ENCODE peak calls at places on chromosomes 11 and 22, in seven cellular contexts. R is neural progenitor cell; I is naive thymus-derived CD4-positive, alpha-beta T cell; B is NT2/D1; N is stomach; K is lung; G is fibroblast of lung. U is an unnamed sample.
A peak's percentile ranks its signal among the peaks of the same experiment; 100 is the strongest.

GRCh38 chr11:67538306-67538705 is 15.1 kb upstream of the CABP2 start:
- DNase-seq in R (no peak), I (no peak), B (no peak), N (no peak), K (no peak), G (no peak), U (no peak)

GRCh38 chr11:24509114-24509513 is 12.3 kb downstream of the LUZP2 start:
- DNase-seq in R (no peak), I (no peak), B (no peak), N (no peak), K (no peak), G (peak; percentile 37), U (no peak)

GRCh38 chr11:23564370-23564769 is 704.1 kb upstream of the CCDC179 start:
- DNase-seq in R (no peak), I (no peak), B (no peak), N (no peak), K (no peak), G (no peak), U (no peak)

GRCh38 chr11:110429614-110430266 is at the start of gene FDX1:
- DNase-seq in R (peak; percentile 96), I (peak; percentile 86), B (peak; percentile 81), N (peak; percentile 83), K (peak; percentile 82), G (peak; percentile 76), U (peak; percentile 89)

GRCh38 chr22:50139843-50140415 is 30.6 kb upstream of the PANX2 start:
- DNase-seq in R (no peak), I (no peak), B (no peak), N (no peak), K (no peak), G (no peak), U (no peak)

GRCh38 chr11:14537134-14537599 is 17.0 kb upstream of the PSMA1 start:
- DNase-seq in R (peak; percentile 50), I (peak; percentile 71), B (no peak), N (no peak), K (no peak), G (peak; percentile 55), U (peak; percentile 47)

GRCh38 chr11:105975128-105975527 is 46.9 kb downstream of the MSANTD4 start:
- DNase-seq in R (no peak), I (no peak), B (no peak), N (no peak), K (no peak), G (peak; percentile 38), U (no peak)

GRCh38 chr22:40235418-40235817 is 57.7 kb downstream of the TNRC6B start:
- DNase-seq in R (no peak), I (no peak), B (no peak), N (no peak), K (no peak), G (no peak), U (no peak)

GRCh38 chr22:50674606-50675552 is 2.3 kb downstream of the SHANK3 start:
- DNase-seq in R (peak; percentile 86), I (peak; percentile 26), B (peak; percentile 56), N (peak; percentile 71), K (peak; percentile 63), G (no peak), U (no peak)

GRCh38 chr11:82680252-82680651 is 53.4 kb downstream of the FAM181B start:
- DNase-seq in R (no peak), I (no peak), B (no peak), N (no peak), K (no peak), G (no peak), U (no peak)

GRCh38 chr11:58813693-58814092 is 30.8 kb downstream of the GLYATL2 start:
- DNase-seq in R (peak; percentile 15), I (no peak), B (no peak), N (no peak), K (no peak), G (no peak), U (no peak)

GRCh38 chr11:41245704-41246398 is 213.6 kb downstream of the LRRC4C start:
- DNase-seq in R (peak; percentile 11), I (no peak), B (no peak), N (no peak), K (no peak), G (no peak), U (peak; percentile 32)

GRCh38 chr11:27718853-27719574 is 18.8 kb upstream of the BDNF start:
- DNase-seq in R (peak; percentile 91), I (no peak), B (peak; percentile 66), N (no peak), K (no peak), G (peak; percentile 51), U (peak; percentile 78)

GRCh38 chr11:72758304-72758689 is 6.1 kb upstream of the ARAP1 start:
- DNase-seq in R (no peak), I (no peak), B (no peak), N (no peak), K (no peak), G (peak; percentile 73), U (no peak)

GRCh38 chr22:39471421-39472141 is 14.8 kb downstream of the MGAT3 start:
- DNase-seq in R (peak; percentile 36), I (no peak), B (no peak), N (no peak), K (peak; percentile 48), G (no peak), U (no peak)

GRCh38 chr11:86740628-86741488 is 59.5 kb upstream of the PRSS23 start:
- DNase-seq in R (peak; percentile 11), I (no peak), B (peak; percentile 84), N (no peak), K (peak; percentile 62), G (peak; percentile 98), U (peak; percentile 77)
- H3K4me1 ChIP-seq in R (peaks cover 14% of the 10 kb centered on the region), I (no peaks in the 10 kb centered on the region), B (peaks cover 11% of the 10 kb centered on the region), N (peaks cover 36% of the 10 kb centered on the region), K (peaks cover 14% of the 10 kb centered on the region), G (peaks cover 57% of the 10 kb centered on the region), U (peaks cover 21% of the 10 kb centered on the region)

GRCh38 chr11:35139883-35140282 is 912 bp downstream of the CD44 start:
- DNase-seq in R (no peak), I (no peak), B (no peak), N (no peak), K (no peak), G (peak; percentile 34), U (no peak)
- H3K4me1 ChIP-seq in R (peaks cover 5% of the 10 kb centered on the region), I (peaks cover 40% of the 10 kb centered on the region), B (no peaks in the 10 kb centered on the region), N (peaks cover 27% of the 10 kb centered on the region), K (peaks cover 15% of the 10 kb centered on the region), G (peaks cover 22% of the 10 kb centered on the region), U (no peaks in the 10 kb centered on the region)

DNA sequence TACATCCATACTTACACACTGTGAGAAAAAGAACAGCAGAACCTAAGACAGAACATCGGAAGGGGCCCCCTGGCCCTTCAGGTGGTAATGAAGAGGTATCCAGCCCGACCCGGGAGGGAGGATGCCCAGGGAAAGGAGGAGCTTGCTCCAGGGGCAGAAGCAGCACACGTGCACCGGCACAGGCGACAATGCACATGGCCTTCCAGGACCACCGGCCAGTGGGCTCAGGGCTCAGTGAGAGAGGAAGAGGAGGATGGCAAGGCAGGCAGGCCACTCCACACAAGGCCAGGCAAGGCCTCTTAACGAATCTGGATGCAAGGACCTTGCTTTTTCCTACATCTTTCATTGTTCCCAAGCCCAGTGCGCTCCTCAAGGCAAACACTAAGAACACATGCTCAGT is 52.6 kb downstream of the MICAL3 start:
- DNase-seq in R (no peak), I (no peak), B (no peak), N (no peak), K (no peak), G (no peak), U (no peak)
- H3K4me1 ChIP-seq in R (peaks cover 11% of the 10 kb centered on the region), I (no peaks in the 10 kb centered on the region), B (peaks cover 21% of the 10 kb centered on the region), N (peaks cover 17% of the 10 kb centered on the region), K (peaks cover 9% of the 10 kb centered on the region), G (peaks cover 31% of the 10 kb centered on the region), U (no peaks in the 10 kb centered on the region)

DNA sequence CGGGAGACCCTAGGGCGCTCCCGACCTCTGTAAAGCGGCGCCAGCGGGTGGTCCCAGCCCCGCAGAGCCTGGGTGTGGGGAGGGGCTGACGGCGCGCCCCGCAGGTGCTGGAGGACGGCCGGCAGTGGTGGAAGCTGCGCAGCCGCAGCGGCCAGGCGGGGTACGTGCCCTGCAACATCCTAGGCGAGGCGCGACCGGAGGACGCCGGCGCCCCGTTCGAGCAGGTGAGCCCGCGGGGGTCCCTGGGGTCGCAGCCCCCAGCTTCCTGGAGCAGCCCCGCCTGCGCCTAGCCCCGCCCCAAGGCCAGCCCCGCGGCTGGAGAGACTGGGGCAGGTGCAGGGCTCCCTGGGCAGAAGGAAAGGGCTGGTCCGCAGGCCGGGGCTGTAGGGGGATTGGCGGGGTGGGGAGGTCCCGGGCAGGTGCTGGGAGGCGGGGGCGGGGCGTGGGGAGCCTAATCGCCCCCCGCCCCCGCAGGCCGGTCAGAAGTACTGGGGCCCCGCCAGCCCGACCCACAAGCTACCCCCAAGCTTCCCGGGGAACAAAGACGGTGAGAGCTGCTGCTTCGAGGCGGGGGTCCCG is 19.7 kb downstream of the EPS8L2 start:
- DNase-seq in R (peak; percentile 52), I (peak; percentile 17), B (no peak), N (no peak), K (no peak), G (no peak), U (no peak)
- H3K4me1 ChIP-seq in R (peaks cover 7% of the 10 kb centered on the region), I (peaks cover 37% of the 10 kb centered on the region), B (peaks cover 17% of the 10 kb centered on the region), N (peaks cover 42% of the 10 kb centered on the region), K (peaks cover 12% of the 10 kb centered on the region), G (peaks cover 16% of the 10 kb centered on the region), U (no peaks in the 10 kb centered on the region)

DNA sequence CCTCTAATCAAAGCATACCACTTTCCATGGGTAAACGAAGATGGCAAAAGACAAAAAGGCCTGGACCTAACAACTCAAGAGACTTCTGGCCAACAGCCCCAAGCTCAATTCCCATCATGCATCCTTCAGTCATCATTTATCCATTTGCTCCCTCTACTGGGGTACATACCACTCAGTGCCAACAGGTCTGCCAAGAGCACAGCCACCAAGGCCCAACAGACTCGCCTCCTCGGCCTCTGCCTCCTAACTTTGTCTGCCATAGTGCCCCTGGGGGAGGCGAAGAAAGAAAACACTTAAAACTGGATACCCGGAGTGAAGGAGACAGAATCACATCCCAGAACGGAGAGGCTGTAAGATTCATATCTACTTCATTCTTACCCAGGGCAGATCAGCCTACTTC is 1.1 kb downstream of the HYOU1 start:
- DNase-seq in R (peak; percentile 32), I (no peak), B (no peak), N (no peak), K (no peak), G (peak; percentile 34), U (no peak)
- H3K4me1 ChIP-seq in R (peaks cover 6% of the 10 kb centered on the region), I (peaks cover 18% of the 10 kb centered on the region), B (peaks cover 6% of the 10 kb centered on the region), N (peaks cover 20% of the 10 kb centered on the region), K (peaks cover 7% of the 10 kb centered on the region), G (no peaks in the 10 kb centered on the region), U (peaks cover 5% of the 10 kb centered on the region)

DNA sequence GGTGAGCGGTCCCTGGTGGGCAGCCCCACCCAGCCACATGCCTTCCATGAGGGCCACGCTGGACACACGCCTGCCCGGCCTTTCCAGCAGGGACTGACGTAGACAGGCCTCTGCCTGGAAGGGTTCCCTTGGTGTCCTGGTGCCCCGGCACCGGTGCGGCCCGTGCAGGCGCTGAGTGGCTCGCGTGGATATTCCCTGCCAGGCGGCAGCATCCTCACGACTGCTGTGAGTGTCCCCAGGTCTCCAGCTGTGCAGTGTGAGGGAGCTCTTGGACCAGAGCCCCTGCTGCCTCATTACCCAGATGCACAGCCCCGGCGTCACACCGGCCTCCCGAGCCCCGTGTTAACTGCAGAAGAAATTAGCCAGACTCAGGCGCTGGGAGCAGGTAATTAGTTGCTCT is 1196.4 kb downstream of the BRD1 start:
- DNase-seq in R (no peak), I (no peak), B (no peak), N (no peak), K (no peak), G (no peak), U (no peak)
- H3K4me1 ChIP-seq in R (peaks cover 41% of the 10 kb centered on the region), I (no peaks in the 10 kb centered on the region), B (peaks cover 27% of the 10 kb centered on the region), N (no peaks in the 10 kb centered on the region), K (no peaks in the 10 kb centered on the region), G (no peaks in the 10 kb centered on the region), U (no peaks in the 10 kb centered on the region)

U was measured in aorta.